ENCODE peak calls at places on chromosomes 12 and 14, in nine cellular contexts. E is K562, V is aorta, S is IMR-90, N is adrenal gland, Q is body of pancreas, Z is PC-9, X is upper lobe of right lung, A is breast epithelium. W is an unnamed sample. For H3K4me1 and H3K9me3, the result is how much of the 10 kb centered on the place peaks cover.

GRCh38 chr12:109714141-109714912 is 702 bp downstream of the FAM222A start:
- DNase-seq in E (peak), V (peak), S (peak), N (peak), Q (peak), Z (no peak), X (peak), A (no peak), W (peak)

GRCh38 chr14:99038401-99038800 is 233.6 kb downstream of the BCL11B start:
- DNase-seq in E (no peak), V (peak), S (no peak), N (no peak), Q (peak), Z (no peak), X (no peak), A (no peak), W (no peak)

GRCh38 chr14:97061714-97062113 is 264.5 kb downstream of the VRK1 start:
- DNase-seq in E (no peak), V (no peak), S (no peak), N (no peak), Q (no peak), Z (no peak), X (no peak), A (no peak), W (no peak)

GRCh38 chr12:27061317-27061716 is 21.1 kb downstream of the C12orf71 start:
- DNase-seq in E (no peak), V (no peak), S (no peak), N (no peak), Q (no peak), Z (no peak), X (no peak), A (no peak), W (no peak)

GRCh38 chr12:24364921-24365320 is 415.5 kb upstream of the SOX5 start:
- DNase-seq in E (no peak), V (no peak), S (no peak), N (no peak), Q (no peak), Z (no peak), X (no peak), A (no peak), W (no peak)

GRCh38 chr14:58969951-58970751 is 218.3 kb upstream of the DAAM1 start:
- DNase-seq in E (peak), V (no peak), S (peak), N (no peak), Q (peak), Z (no peak), X (no peak), A (no peak), W (no peak)

GRCh38 chr12:25051583-25052190 is 102.8 kb upstream of the BCAT1 start:
- DNase-seq in E (peak), V (no peak), S (no peak), N (no peak), Q (no peak), Z (no peak), X (no peak), A (no peak), W (peak)

GRCh38 chr14:99203080-99203479 is 68.9 kb downstream of the BCL11B start:
- DNase-seq in E (no peak), V (no peak), S (no peak), N (no peak), Q (no peak), Z (no peak), X (no peak), A (no peak), W (no peak)

GRCh38 chr12:130437555-130438242 is 100.0 kb downstream of the PIWIL1 start:
- DNase-seq in E (no peak), V (peak), S (no peak), N (no peak), Q (no peak), Z (no peak), X (peak), A (no peak), W (no peak)

GRCh38 chr14:83706555-83706954 is 1823.4 kb upstream of the FLRT2 start:
- DNase-seq in E (no peak), V (no peak), S (peak), N (no peak), Q (no peak), Z (no peak), X (no peak), A (no peak), W (no peak)

GRCh38 chr12:61810486-61810885 is 449.7 kb upstream of the USP15 start:
- DNase-seq in E (no peak), V (no peak), S (no peak), N (no peak), Q (no peak), Z (no peak), X (no peak), A (no peak), W (no peak)

GRCh38 chr14:79077096-79077495 is 906.9 kb downstream of the NRXN3 start:
- DNase-seq in E (no peak), V (no peak), S (no peak), N (no peak), Q (peak), Z (no peak), X (no peak), A (no peak), W (no peak)

GRCh38 chr12:93954160-93955112 is 193.9 kb upstream of the PLXNC1 start:
- DNase-seq in E (no peak), V (peak), S (peak), N (no peak), Q (peak), Z (no peak), X (no peak), A (no peak), W (no peak)

GRCh38 chr14:61498303-61498702 is 176.9 kb downstream of the PRKCH start:
- DNase-seq in E (no peak), V (no peak), S (no peak), N (no peak), Q (no peak), Z (no peak), X (no peak), A (no peak), W (no peak)

GRCh38 chr12:100824476-100824875 is 29.9 kb downstream of the ANO4 start:
- DNase-seq in E (no peak), V (no peak), S (no peak), N (no peak), Q (no peak), Z (no peak), X (no peak), A (no peak), W (no peak)

GRCh38 chr14:24574206-24574774 is 1.8 kb downstream of the CTSG start:
- DNase-seq in E (no peak), V (no peak), S (no peak), N (no peak), Q (no peak), Z (no peak), X (no peak), A (no peak), W (no peak)

GRCh38 chr12:14723763-14724162 is 27.4 kb upstream of the GUCY2C start:
- DNase-seq in E (peak), V (no peak), S (peak), N (peak), Q (peak), Z (peak), X (no peak), A (no peak), W (peak)

GRCh38 chr12:130335517-130336392 is 1.9 kb upstream of the PIWIL1 start:
- DNase-seq in E (peak), V (no peak), S (peak), N (peak), Q (peak), Z (no peak), X (no peak), A (no peak), W (no peak)

GRCh38 chr14:69460093-69460701 is 24.3 kb upstream of the PLEKHD1 start:
- DNase-seq in E (peak), V (peak), S (peak), N (peak), Q (peak), Z (peak), X (no peak), A (peak), W (no peak)

GRCh38 chr12:1886396-1887008 is 31.9 kb downstream of the CACNA2D4 start:
- DNase-seq in E (no peak), V (no peak), S (no peak), N (no peak), Q (no peak), Z (no peak), X (peak), A (no peak), W (no peak)

GRCh38 chr14:33911046-33911445 is 39.8 kb downstream of the EGLN3 start:
- DNase-seq in E (no peak), V (no peak), S (no peak), N (no peak), Q (no peak), Z (no peak), X (no peak), A (no peak), W (no peak)

GRCh38 chr12:91877022-91877421 is 268.6 kb downstream of the BTG1 start:
- DNase-seq in E (no peak), V (peak), S (peak), N (no peak), Q (peak), Z (no peak), X (peak), A (peak), W (peak)

GRCh38 chr12:50053583-50053982 is 3.8 kb upstream of the ASIC1 start:
- DNase-seq in E (peak), V (no peak), S (no peak), N (no peak), Q (no peak), Z (no peak), X (no peak), A (no peak), W (no peak)

DNA sequence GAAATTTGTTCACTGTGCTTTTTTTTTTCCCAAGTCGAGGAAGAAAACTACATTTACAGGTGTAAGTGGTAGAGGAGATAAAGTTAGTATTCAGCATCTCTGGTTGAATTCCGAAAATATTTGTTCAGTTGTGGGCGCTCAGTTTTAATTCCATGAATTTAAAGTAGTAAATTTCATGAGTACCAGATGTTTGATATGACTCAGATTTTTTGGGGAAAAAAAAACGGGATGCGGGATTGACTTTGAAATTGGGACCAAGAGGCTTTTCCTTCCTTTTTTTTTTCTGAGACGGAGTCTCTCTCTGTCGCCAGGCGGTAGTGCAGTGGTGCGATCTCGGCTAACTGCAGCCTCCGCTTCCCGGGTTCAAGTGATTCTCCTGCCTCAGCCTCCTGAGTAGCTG is 1.6 kb downstream of the TULP3 start:
- DNase-seq in E (no peak), V (no peak), S (no peak), N (no peak), Q (no peak), Z (no peak), X (no peak), A (no peak), W (no peak)
- H3K27ac ChIP-seq in E (no peak), V (no peak), S (no peak), N (peak), Q (no peak), Z (peak), X (no peak), A (peak), W (no peak)

DNA sequence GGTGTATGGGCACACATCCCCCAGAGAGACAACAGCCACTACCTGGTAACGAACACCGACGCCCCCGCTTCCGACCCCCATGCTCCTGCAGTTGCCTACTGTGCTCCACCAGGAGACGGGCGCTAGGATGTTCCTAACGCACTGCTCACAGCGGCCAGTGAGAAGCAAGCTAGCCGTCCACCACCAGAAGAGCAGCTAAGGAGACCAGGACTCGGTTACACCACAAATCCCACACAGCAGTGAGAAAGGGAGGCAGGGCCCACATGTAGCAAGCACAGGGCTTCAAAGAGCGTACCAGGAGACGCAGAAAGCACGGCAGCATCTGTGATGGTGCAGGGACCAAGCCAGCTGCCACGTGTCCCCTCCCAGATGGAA is 117.0 kb downstream of the NCOR2 start:
- DNase-seq in E (no peak), V (peak), S (no peak), N (no peak), Q (no peak), Z (no peak), X (no peak), A (no peak), W (no peak)
- H3K4me1 ChIP-seq in E (under half), V (under half), S (under half), N (under half), Q (under half), Z (under half), X (under half), A (under half), W (under half)

GRCh38 chr12:116646901-116647300 is 87.7 kb downstream of the MAP1LC3B2 start:
- DNase-seq in E (no peak), V (no peak), S (no peak), N (no peak), Q (no peak), Z (no peak), X (no peak), A (no peak), W (no peak)
- H3K9me3 ChIP-seq in E (under half), V (under half), S (under half), N (under half), Q (under half), Z (under half), X (under half), A (under half), W (under half)

GRCh38 chr14:64806202-64806861 is 73.4 kb downstream of the SPTB start:
- DNase-seq in E (no peak), V (peak), S (peak), N (no peak), Q (peak), Z (peak), X (peak), A (peak), W (no peak)
- H3K27ac ChIP-seq in E (no peak), V (peak), S (peak), N (peak), Q (peak), Z (peak), X (peak), A (peak), W (no peak)

W was measured in effector memory CD4-positive, alpha-beta T cell.